ENCODE peak calls at places on chromosomes 16 and 17, in ten cellular contexts. C is kidney, Q is ovary, O is NB4, G is fibroblast of lung, Z is cardiac fibroblast, D is AG04450, W is suprapubic skin, F is HFF-Myc, S is left lung. H is an unnamed sample.

GRCh38 chr17:9959377-9959981 is 54.4 kb upstream of the RCVRN start:
- DNase-seq in C (no peak), Q (peak; percentile 71), O (peak; percentile 71), G (peak; percentile 69), Z (peak; percentile 63), D (no peak), W (no peak), F (no peak), S (no peak), H (no peak)

GRCh38 chr17:39080416-39081179 is 70.8 kb downstream of the PLXDC1 start:
- DNase-seq in C (no peak), Q (no peak), O (no peak), G (peak; percentile 49), Z (peak; percentile 54), D (no peak), W (no peak), F (no peak), S (no peak), H (peak; percentile 5)

GRCh38 chr16:55021595-55022475 is 91.2 kb downstream of the IRX5 start:
- DNase-seq in C (no peak), Q (no peak), O (peak; percentile 65), G (no peak), Z (peak; percentile 27), D (no peak), W (no peak), F (peak; percentile 56), S (no peak), H (no peak)

GRCh38 chr16:88739975-88740726 is 33.8 kb downstream of the CTU2 start:
- DNase-seq in C (no peak), Q (no peak), O (no peak), G (no peak), Z (no peak), D (no peak), W (no peak), F (no peak), S (no peak), H (no peak)

GRCh38 chr17:41687828-41688640 is 651 bp upstream of the EIF1 start:
- DNase-seq in C (peak; percentile 84), Q (peak; percentile 71), O (peak; percentile 75), G (no peak), Z (peak; percentile 53), D (no peak), W (no peak), F (no peak), S (peak; percentile 53), H (no peak)

GRCh38 chr17:39722965-39723848 is 7.1 kb downstream of the MIEN1 start:
- DNase-seq in C (no peak), Q (no peak), O (peak; percentile 50), G (no peak), Z (no peak), D (no peak), W (no peak), F (no peak), S (no peak), H (no peak)

GRCh38 chr16:27222499-27223225 is 19.3 kb downstream of the KDM8 start:
- DNase-seq in C (no peak), Q (no peak), O (no peak), G (peak; percentile 80), Z (peak; percentile 85), D (no peak), W (no peak), F (no peak), S (no peak), H (peak; percentile 36)

GRCh38 chr16:34802848-34803599 is 1343.6 kb downstream of the TP53TG3F start:
- DNase-seq in C (peak; percentile 50), Q (no peak), O (no peak), G (no peak), Z (no peak), D (no peak), W (no peak), F (no peak), S (no peak), H (no peak)

GRCh38 chr16:34078697-34079096 is 619.3 kb downstream of the TP53TG3F start:
- DNase-seq in C (no peak), Q (no peak), O (peak; percentile 9), G (peak; percentile 27), Z (peak; percentile 37), D (peak; percentile 36), W (no peak), F (peak; percentile 0), S (no peak), H (no peak)

GRCh38 chr16:70523013-70523620 is at the start of gene COG4:
- DNase-seq in C (peak; percentile 95), Q (peak; percentile 89), O (peak; percentile 94), G (peak; percentile 87), Z (peak; percentile 87), D (peak; percentile 49), W (peak; percentile 95), F (peak; percentile 61), S (peak; percentile 89), H (peak; percentile 21)

DNA sequence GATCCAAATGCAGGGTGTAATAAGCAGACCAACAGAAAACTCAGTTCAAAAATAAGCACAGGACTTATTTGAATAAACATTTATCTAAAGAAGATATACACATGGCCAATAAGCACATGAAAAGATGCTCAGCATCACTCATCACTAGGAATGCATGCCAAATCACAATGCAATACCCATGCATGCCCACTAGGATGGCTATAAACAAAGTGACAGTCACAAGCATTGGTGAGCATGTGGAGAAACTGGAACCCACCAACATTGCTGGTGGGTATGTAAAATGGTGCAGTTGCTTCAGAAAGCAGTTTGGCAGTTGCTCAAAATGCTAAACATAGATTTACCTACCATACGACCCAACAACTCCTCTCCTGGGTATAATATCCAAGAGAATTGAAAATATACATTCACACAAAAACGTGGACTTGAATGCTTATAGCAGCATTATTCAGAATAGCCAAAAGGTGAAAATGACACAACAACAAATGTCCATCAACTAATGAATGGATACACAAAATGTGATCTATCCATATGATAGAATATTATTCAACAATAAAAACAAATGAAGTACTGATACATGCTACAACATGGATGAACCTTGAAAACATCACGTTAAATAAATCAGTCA is 20.1 kb downstream of the UBE2O start:
- DNase-seq in C (no peak), Q (no peak), O (peak; percentile 32), G (no peak), Z (no peak), D (no peak), W (no peak), F (peak; percentile 36), S (no peak), H (no peak)
- TF ChIP-seq CTCF in C (no peak), Q (no peak), O (peak; percentile 39), G (peak; percentile 57), Z (peak; percentile 62), D (peak; percentile 66), W (no peak), F (peak; percentile 37), S (peak; percentile 14), H (peak; percentile 35)

DNA sequence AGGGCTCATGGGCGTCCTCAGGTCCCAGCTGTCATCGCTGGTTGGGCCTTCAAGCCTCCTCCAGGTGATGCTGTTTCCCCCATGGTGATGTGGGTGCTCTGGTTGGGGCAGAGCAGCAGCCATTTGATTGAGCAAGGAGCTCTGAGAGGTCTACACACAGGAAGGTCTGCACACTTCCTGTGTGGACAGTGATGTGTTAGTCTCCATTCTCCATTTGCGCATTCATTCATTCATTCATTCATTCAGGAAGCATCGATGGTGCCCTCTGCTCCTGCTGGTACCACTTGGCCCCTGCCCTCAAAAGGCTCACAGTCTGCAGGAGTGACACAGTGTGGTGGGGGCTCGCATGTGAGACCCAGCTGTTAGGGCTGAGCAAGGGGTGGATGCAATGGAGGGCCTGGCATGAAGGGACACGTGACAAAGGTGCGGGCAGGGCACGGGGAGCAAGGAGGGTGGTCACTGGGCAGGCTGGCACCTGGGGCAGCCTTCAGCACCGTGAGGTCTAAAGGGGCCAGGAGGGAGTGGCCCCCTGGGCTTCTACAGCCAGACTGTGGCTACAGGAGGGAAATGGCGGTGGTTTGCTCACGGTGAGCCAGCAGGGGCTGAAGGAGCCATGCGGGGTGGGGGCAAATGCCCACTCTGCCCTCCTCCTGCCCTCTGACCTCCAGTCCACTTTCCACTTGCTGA is 1.5 kb downstream of the ADGRG3 start:
- DNase-seq in C (no peak), Q (no peak), O (peak; percentile 63), G (no peak), Z (no peak), D (no peak), W (no peak), F (no peak), S (no peak), H (no peak)
- TF ChIP-seq CTCF in C (no peak), Q (no peak), O (no peak), G (no peak), Z (no peak), D (no peak), W (no peak), F (no peak), S (no peak), H (no peak)

GRCh38 chr17:64147110-64148016 is 17.4 kb upstream of the ERN1 start:
- DNase-seq in C (no peak), Q (no peak), O (peak; percentile 54), G (peak; percentile 61), Z (peak; percentile 35), D (no peak), W (no peak), F (no peak), S (no peak), H (no peak)

GRCh38 chr17:64149196-64149595 is 19.3 kb upstream of the ERN1 start:
- DNase-seq in C (no peak), Q (no peak), O (no peak), G (no peak), Z (no peak), D (no peak), W (no peak), F (no peak), S (no peak), H (no peak)

GRCh38 chr17:64150237-64151015 is 20.5 kb upstream of the ERN1 start:
- DNase-seq in C (no peak), Q (no peak), O (peak; percentile 68), G (peak; percentile 35), Z (peak; percentile 56), D (no peak), W (no peak), F (no peak), S (peak; percentile 60), H (no peak)

GRCh38 chr17:64148017-64148631 is 18.2 kb upstream of the ERN1 start:
- DNase-seq in C (no peak), Q (no peak), O (peak; percentile 54), G (peak; percentile 54), Z (peak; percentile 58), D (no peak), W (no peak), F (no peak), S (no peak), H (no peak)

GRCh38 chr17:64148699-64149098 is 18.8 kb upstream of the ERN1 start:
- DNase-seq in C (no peak), Q (no peak), O (peak; percentile 69), G (no peak), Z (no peak), D (no peak), W (no peak), F (no peak), S (no peak), H (no peak)
- TF ChIP-seq CTCF in C (no peak), Q (no peak), O (no peak), G (no peak), Z (no peak), D (no peak), W (no peak), F (no peak), S (no peak), H (no peak)

GRCh38 chr16:23924138-23924537 is 88.4 kb downstream of the PRKCB start:
- DNase-seq in C (no peak), Q (no peak), O (peak; percentile 49), G (no peak), Z (no peak), D (no peak), W (no peak), F (no peak), S (no peak), H (no peak)
- TF ChIP-seq CTCF in C (no peak), Q (no peak), O (no peak), G (no peak), Z (no peak), D (no peak), W (no peak), F (no peak), S (no peak), H (no peak)

GRCh38 chr16:578870-579405 is 9.2 kb downstream of the PIGQ start:
- DNase-seq in C (peak; percentile 90), Q (peak; percentile 77), O (peak; percentile 84), G (peak; percentile 69), Z (peak; percentile 88), D (no peak), W (no peak), F (no peak), S (peak; percentile 67), H (no peak)
- TF ChIP-seq CTCF in C (peak; percentile 80), Q (peak; percentile 23), O (peak; percentile 71), G (peak; percentile 70), Z (peak; percentile 92), D (peak; percentile 74), W (peak; percentile 22), F (peak; percentile 77), S (peak; percentile 68), H (peak; percentile 80)